ENCODE peak calls at places on chromosomes 3 and 15, in six cellular contexts. S is A549, E is heart left ventricle, Z is prostate gland, W is ovary, M is stomach. A is an unnamed sample.

GRCh38 chr3:40574661-40575060 is 49.9 kb downstream of the ZNF621 start:
- DNase-seq in S (no peak), W (no peak), M (no peak), E (no peak), Z (no peak), A (no peak)

GRCh38 chr3:139564290-139564861 is 24.8 kb upstream of the RBP1 start:
- DNase-seq in S (no peak), Z (no peak), M (no peak), W (no peak), E (no peak), A (no peak)

GRCh38 chr3:37097776-37098175 is 76.6 kb downstream of the LRRFIP2 start:
- DNase-seq in S (no peak), M (no peak), Z (no peak), W (no peak), E (no peak), A (no peak)

GRCh38 chr3:61685755-61686154 is 124.4 kb downstream of the PTPRG start:
- DNase-seq in W (no peak), Z (no peak), M (no peak), E (no peak), S (no peak), A (no peak)

GRCh38 chr15:92393287-92393993 is at the start of gene ST8SIA2:
- DNase-seq in S (no peak), Z (no peak), W (no peak), E (no peak), M (no peak), A (no peak)

GRCh38 chr3:123492188-123492587 is 43.3 kb upstream of the ADCY5 start:
- DNase-seq in Z (no peak), S (no peak), W (no peak), E (no peak), M (no peak), A (peak)

GRCh38 chr3:148723591-148723990 is 25.9 kb downstream of the AGTR1 start:
- DNase-seq in M (no peak), S (peak), W (no peak), E (no peak), Z (no peak), A (no peak)

GRCh38 chr15:35306361-35306981 is 221.4 kb upstream of the NANOGP8 start:
- DNase-seq in M (no peak), Z (no peak), S (no peak), E (no peak), W (no peak), A (no peak)

GRCh38 chr3:194757629-194758028 is 71.9 kb downstream of the FAM43A start:
- DNase-seq in E (no peak), M (no peak), Z (no peak), W (no peak), S (no peak), A (no peak)

DNA sequence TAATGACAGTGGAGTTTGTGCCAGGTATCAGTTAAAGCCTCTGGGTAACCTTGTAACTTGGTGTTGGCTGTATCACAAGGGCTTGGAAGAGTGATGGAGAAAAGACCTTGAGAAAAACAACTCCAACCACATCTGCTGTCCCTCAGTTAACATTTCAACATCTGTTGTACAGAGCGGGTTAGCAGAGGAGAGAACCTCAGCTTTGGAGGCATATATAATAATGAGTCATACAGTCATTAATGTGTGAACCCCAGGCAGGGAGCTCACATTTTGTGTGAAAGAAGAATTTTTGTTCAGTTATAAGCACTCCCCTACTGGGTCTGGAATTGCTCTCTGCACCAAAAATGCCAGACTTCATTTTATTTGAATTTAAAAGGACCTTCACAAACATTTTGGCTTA is 439.5 kb downstream of the PDCD6IP start:
- DNase-seq in E (no peak), W (no peak), S (no peak), M (no peak), Z (no peak), A (no peak)
- H3K4me3 ChIP-seq in E (no peak), W (no peak), S (no peak), M (no peak), Z (no peak), A (no peak)

GRCh38 chr3:158105710-158106438 is at the start of gene SHOX2:
- DNase-seq in S (peak), M (peak), W (no peak), Z (no peak), E (peak), A (no peak)
- TF ChIP-seq POLR2A in S (peak), M (no peak), W (no peak), Z (no peak), E (no peak), A (no peak)

DNA sequence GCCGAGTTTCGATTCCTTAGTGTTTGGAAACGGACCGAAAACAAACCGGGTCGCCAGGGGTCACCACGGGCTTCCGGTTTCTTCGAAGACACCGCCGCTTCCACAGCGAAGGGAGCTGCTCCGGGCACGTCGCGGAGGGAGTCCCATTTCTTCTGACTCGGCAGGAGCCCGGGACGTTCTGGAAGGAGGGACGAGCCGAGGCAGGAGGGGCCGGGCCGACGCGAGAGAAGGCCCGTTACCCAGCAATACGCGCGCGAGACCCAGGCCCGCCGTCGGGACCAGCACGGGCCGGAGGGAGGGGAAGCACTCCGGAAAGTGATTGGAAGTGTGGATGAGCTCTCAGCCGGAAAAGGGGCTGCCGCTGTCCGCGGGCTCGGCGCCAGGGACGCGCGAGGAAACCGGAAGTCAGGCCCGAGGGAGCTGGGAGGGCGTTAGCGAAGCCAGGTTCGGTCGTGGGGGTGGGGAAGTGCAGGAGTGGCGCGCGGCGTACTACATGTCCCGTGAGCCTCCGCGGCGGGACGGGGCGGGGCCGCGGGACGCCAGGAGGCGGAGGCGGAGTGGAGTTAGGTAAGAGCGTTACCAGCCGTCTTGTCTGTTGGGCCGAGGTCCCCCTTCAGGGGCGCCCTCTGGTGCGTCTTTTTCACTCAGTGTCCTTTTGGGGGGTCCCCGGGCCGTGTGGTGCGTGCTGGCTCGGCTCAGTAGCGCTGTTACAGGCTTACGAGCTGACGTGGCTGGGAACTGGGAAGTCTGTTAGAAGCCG is at the start of the genes AZI2 and ZCWPW2:
- DNase-seq in W (peak), E (peak), S (peak), M (peak), Z (peak), A (peak)
- TF ChIP-seq CTCF in W (no peak), E (no peak), S (peak), M (peak), Z (peak), A (no peak)

GRCh38 chr15:63595066-63595465 is 2.1 kb upstream of the FBXL22 start:
- DNase-seq in W (no peak), Z (no peak), M (no peak), S (no peak), E (no peak), A (no peak)

GRCh38 chr15:63597821-63598220 is 634 bp downstream of the FBXL22 start:
- DNase-seq in M (no peak), E (no peak), W (peak), Z (no peak), S (no peak), A (no peak)

GRCh38 chr15:63595688-63596087 is 1.5 kb upstream of the FBXL22 start:
- DNase-seq in W (no peak), Z (no peak), M (no peak), S (no peak), E (no peak), A (no peak)

GRCh38 chr15:63597033-63597790 is at the start of gene FBXL22:
- DNase-seq in E (no peak), M (no peak), S (no peak), W (peak), Z (peak), A (no peak)

GRCh38 chr15:63596666-63597032 is 538 bp upstream of the FBXL22 start:
- DNase-seq in S (no peak), M (no peak), W (no peak), Z (no peak), E (no peak), A (no peak)
- H3K4me3 ChIP-seq in S (no peak), M (no peak), W (no peak), Z (no peak), E (peak), A (no peak)

DNA sequence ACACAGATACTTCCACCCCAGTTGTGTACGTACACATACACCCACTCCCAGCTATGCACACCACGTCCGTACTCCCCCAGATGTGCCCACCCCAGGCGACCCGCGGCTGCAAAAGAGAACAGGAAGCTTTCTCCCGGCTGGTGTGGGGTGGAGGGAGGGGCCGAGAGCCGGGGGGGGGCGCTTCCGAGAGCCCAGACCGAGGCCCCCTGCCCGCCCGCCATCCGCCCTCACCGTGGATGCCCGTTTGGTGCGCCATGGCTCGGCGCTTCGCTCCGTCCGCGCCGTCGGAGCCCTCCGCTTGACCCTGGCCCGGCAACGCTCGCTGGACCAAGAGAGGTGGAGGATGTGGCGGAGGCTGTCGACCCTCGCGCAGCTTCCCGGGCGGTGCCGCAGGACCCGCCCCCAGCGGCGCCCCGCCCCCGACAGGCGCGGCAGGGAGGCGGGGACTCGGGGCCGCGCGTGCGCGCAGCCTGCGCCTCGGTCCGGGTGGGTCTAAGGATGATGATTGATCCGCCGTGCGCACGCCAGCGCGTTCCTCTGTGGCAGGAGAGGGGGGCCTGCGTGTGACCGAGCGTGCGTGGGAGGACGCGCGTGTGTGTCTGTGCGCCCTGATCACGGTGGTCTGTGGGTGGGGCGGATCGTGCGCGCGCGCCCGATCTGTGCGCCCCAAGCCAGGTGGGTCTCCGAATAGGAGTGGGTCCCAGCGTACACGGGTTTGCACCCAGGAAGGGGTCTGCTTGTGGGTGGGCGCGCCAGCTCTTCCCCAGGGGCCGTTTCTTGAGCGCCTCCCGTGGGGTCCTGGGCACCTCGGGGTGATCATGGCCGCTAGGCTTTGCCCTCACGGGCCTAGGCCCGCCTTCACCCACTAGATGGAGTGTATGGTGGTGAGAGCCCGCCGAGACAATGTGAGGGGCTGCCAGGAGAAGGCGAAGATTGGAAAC is at the start of gene TWF2:
- DNase-seq in Z (peak), S (peak), W (peak), M (peak), E (peak), A (peak)
- TF ChIP-seq POLR2A in Z (peak), S (peak), W (peak), M (no peak), E (no peak), A (no peak)

GRCh38 chr15:73983211-73983727 is 8.8 kb downstream of the STOML1 start:
- DNase-seq in M (no peak), Z (peak), S (no peak), E (peak), W (peak), A (no peak)

GRCh38 chr15:73986055-73986775 is 5.9 kb downstream of the STOML1 start:
- DNase-seq in E (no peak), M (no peak), Z (no peak), W (no peak), S (no peak), A (no peak)

GRCh38 chr15:73985101-73985873 is 6.8 kb downstream of the STOML1 start:
- DNase-seq in Z (no peak), W (no peak), E (no peak), S (no peak), M (no peak), A (no peak)

GRCh38 chr15:73983773-73984172 is 8.3 kb downstream of the STOML1 start:
- DNase-seq in E (no peak), M (no peak), S (no peak), W (no peak), Z (no peak), A (peak)

DNA sequence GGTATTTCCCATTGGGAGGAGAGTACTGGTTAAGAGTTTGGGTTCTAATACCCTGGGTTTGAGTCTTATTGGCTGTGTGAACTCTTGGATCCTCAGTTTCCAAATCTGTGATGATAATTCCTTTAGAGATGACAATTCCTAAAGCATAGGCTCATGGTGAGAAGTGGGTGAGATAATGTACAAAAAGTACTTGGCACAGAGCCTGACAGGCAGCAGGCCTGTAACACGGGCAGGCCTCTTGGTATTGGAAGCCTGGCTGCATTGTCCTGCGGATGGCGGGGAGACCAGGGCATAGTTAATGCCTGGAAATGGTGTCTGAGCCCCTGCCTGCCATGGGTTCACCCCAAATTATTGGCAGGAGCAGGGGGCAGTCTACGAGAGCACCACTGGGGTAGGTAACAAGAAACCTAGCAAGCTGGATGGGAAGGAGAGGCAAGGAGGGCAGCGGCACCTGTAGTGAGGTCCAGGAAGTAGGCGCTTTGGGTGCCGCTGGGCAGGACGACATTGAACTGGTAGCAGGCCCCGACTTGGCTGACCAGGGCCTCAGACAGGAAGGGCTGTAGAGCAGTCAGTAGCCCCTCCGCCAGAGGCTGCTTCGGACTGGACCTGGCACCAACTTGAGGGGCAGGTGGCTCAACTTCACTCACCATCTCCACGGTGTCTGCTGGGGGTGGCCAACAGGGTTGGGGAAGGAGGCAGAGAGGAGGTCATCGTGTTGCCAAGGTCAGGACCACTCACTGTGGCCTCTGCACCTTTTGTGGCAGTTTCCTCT is 7.7 kb downstream of the STOML1 start:
- DNase-seq in Z (no peak), E (no peak), S (no peak), W (no peak), M (no peak), A (no peak)
- TF ChIP-seq CTCF in Z (no peak), E (no peak), S (no peak), W (no peak), M (no peak), A (no peak)

A was measured in lower leg skin.